ENCODE peak calls at places on chromosome 9, in nine cellular contexts. J is astrocyte; X is hepatic stellate cell; Y is stimulated activated CD8-positive, alpha-beta memory T cell treated with anti-CD3 and anti-CD28 coated beads, Interleukin-7, amount 100 ng/mL, for 4 hours; Q is EL; S is cardiac muscle cell; F is germinal center; C is GM13977; N is K562. K is an unnamed sample.

GRCh38 chr9:5557606-5558587 is 47.6 kb downstream of the PDCD1LG2 start:
- DNase-seq in J (peak), X (no peak), Y (peak), Q (no peak), S (no peak), F (no peak), C (peak), N (no peak), K (no peak)

GRCh38 chr9:91994422-91994821 is 44.4 kb upstream of the ROR2 start:
- DNase-seq in J (no peak), X (no peak), Y (no peak), Q (no peak), S (no peak), F (no peak), C (no peak), N (no peak), K (no peak)

GRCh38 chr9:20811872-20812271 is 127.8 kb downstream of the FOCAD start:
- DNase-seq in J (no peak), X (peak), Y (no peak), Q (no peak), S (no peak), F (no peak), C (no peak), N (no peak), K (no peak)

GRCh38 chr9:87620727-87621322 is 105.1 kb upstream of the CTSL start:
- DNase-seq in J (no peak), X (no peak), Y (no peak), Q (no peak), S (no peak), F (no peak), C (no peak), N (no peak), K (no peak)

GRCh38 chr9:123481209-123481865 is 125.3 kb downstream of the CRB2 start:
- DNase-seq in J (no peak), X (no peak), Y (no peak), Q (no peak), S (no peak), F (no peak), C (no peak), N (no peak), K (no peak)

GRCh38 chr9:107169796-107170195 is 113.3 kb upstream of the RAD23B start:
- DNase-seq in J (no peak), X (no peak), Y (no peak), Q (no peak), S (no peak), F (no peak), C (no peak), N (no peak), K (no peak)

GRCh38 chr9:132755096-132755495 is 84.8 kb downstream of the GTF3C4 start:
- DNase-seq in J (no peak), X (no peak), Y (no peak), Q (no peak), S (no peak), F (no peak), C (no peak), N (no peak), K (no peak)

GRCh38 chr9:109640232-109641078 is 139.5 kb upstream of the PALM2AKAP2 start:
- DNase-seq in J (peak), X (peak), Y (no peak), Q (peak), S (peak), F (peak), C (peak), N (no peak), K (no peak)

GRCh38 chr9:32906213-32906612 is 95.2 kb downstream of the APTX start:
- DNase-seq in J (no peak), X (no peak), Y (no peak), Q (no peak), S (no peak), F (no peak), C (no peak), N (no peak), K (no peak)

GRCh38 chr9:80806675-80807074 is 882.7 kb downstream of the TLE1 start:
- DNase-seq in J (no peak), X (no peak), Y (no peak), Q (no peak), S (no peak), F (no peak), C (no peak), N (no peak), K (no peak)

GRCh38 chr9:110047955-110048472 is 159.9 kb downstream of the C9orf152 start:
- DNase-seq in J (no peak), X (no peak), Y (no peak), Q (no peak), S (peak), F (no peak), C (peak), N (no peak), K (no peak)

GRCh38 chr9:5698810-5699556 is 70.1 kb downstream of the RIC1 start:
- DNase-seq in J (peak), X (no peak), Y (no peak), Q (no peak), S (no peak), F (no peak), C (no peak), N (no peak), K (no peak)

GRCh38 chr9:114902773-114903589 is 27.4 kb downstream of the TNFSF8 start:
- DNase-seq in J (no peak), X (no peak), Y (no peak), Q (peak), S (no peak), F (no peak), C (no peak), N (no peak), K (no peak)

GRCh38 chr9:130172858-130173461 is 756 bp downstream of the NCS1 start:
- DNase-seq in J (no peak), X (peak), Y (peak), Q (peak), S (peak), F (no peak), C (no peak), N (peak), K (no peak)

GRCh38 chr9:14301006-14301405 is 12.9 kb downstream of the NFIB start:
- DNase-seq in J (no peak), X (no peak), Y (no peak), Q (no peak), S (no peak), F (no peak), C (no peak), N (no peak), K (no peak)

GRCh38 chr9:26369096-26369495 is 523.5 kb downstream of the CAAP1 start:
- DNase-seq in J (no peak), X (no peak), Y (no peak), Q (peak), S (no peak), F (no peak), C (no peak), N (no peak), K (peak)

GRCh38 chr9:107626118-107626517 is 136.5 kb upstream of the KLF4 start:
- DNase-seq in J (no peak), X (no peak), Y (no peak), Q (no peak), S (no peak), F (no peak), C (no peak), N (no peak), K (no peak)

GRCh38 chr9:93586290-93587057 is 10.1 kb downstream of the PHF2 start:
- DNase-seq in J (no peak), X (no peak), Y (no peak), Q (no peak), S (no peak), F (no peak), C (no peak), N (no peak), K (no peak)

GRCh38 chr9:98809311-98810105 is 2.0 kb downstream of the GALNT12 start:
- DNase-seq in J (no peak), X (no peak), Y (no peak), Q (no peak), S (no peak), F (no peak), C (no peak), N (peak), K (no peak)

GRCh38 chr9:18939943-18940342 is 93.1 kb downstream of the SAXO1 start:
- DNase-seq in J (no peak), X (no peak), Y (no peak), Q (no peak), S (no peak), F (no peak), C (no peak), N (peak), K (no peak)

GRCh38 chr9:4225291-4226119 is 74.4 kb downstream of the GLIS3 start:
- DNase-seq in J (peak), X (peak), Y (no peak), Q (peak), S (no peak), F (no peak), C (no peak), N (no peak), K (peak)

GRCh38 chr9:69877852-69878507 is 57.4 kb downstream of the CFAP95 start:
- DNase-seq in J (no peak), X (peak), Y (no peak), Q (peak), S (peak), F (no peak), C (peak), N (peak), K (no peak)

K was measured in BJ.